ENCODE peak calls at places on chromosomes 6 and 20, in seven cellular contexts. K is effector CD4-positive, alpha-beta T cell; L is stimulated activated CD4-positive, alpha-beta T cell treated with anti-CD3 and anti-CD28 coated beads, Interleukin-1b, Interleukin-23, amount 100 ng/mL, for 48 hours; T is mesothelial cell of epicardium; Q is CD8-positive, alpha-beta T cell; S is aorta; N is fibroblast of pulmonary artery. M is an unnamed sample.

GRCh38 chr20:13817342-13817741 is 32.5 kb downstream of the NDUFAF5 start:
- DNase-seq in K (no peak), L (no peak), T (no peak), Q (no peak), S (no peak), N (no peak), M (peak)

GRCh38 chr6:121608270-121608669 is 172.8 kb downstream of the GJA1 start:
- DNase-seq in K (no peak), L (no peak), T (no peak), Q (no peak), S (no peak), N (no peak), M (peak)

GRCh38 chr6:108588586-108588985 is 27.9 kb downstream of the FOXO3 start:
- DNase-seq in K (no peak), L (no peak), T (no peak), Q (no peak), S (peak), N (peak), M (peak)

GRCh38 chr20:45592574-45593189 is 13.6 kb upstream of the WFDC8 start:
- DNase-seq in K (no peak), L (peak), T (no peak), Q (no peak), S (no peak), N (peak), M (peak)

GRCh38 chr6:41039060-41039998 is at the start of gene UNC5CL:
- DNase-seq in K (peak), L (peak), T (no peak), Q (peak), S (no peak), N (peak), M (peak)

GRCh38 chr6:91566467-91566866 is 979.6 kb upstream of the MAP3K7 start:
- DNase-seq in K (no peak), L (no peak), T (no peak), Q (no peak), S (no peak), N (no peak), M (peak)

GRCh38 chr20:41058007-41058673 is 29.5 kb downstream of the TOP1 start:
- DNase-seq in K (no peak), L (peak), T (no peak), Q (no peak), S (no peak), N (peak), M (peak)

GRCh38 chr6:168815229-168815628 is 374.2 kb downstream of the SMOC2 start:
- DNase-seq in K (no peak), L (no peak), T (no peak), Q (no peak), S (no peak), N (no peak), M (no peak)

GRCh38 chr6:41080623-41081022 is 7.8 kb downstream of the NFYA start:
- DNase-seq in K (no peak), L (peak), T (no peak), Q (peak), S (no peak), N (no peak), M (no peak)

GRCh38 chr20:61516398-61517208 is 264.5 kb downstream of the CDH4 start:
- DNase-seq in K (no peak), L (no peak), T (no peak), Q (no peak), S (no peak), N (no peak), M (no peak)

GRCh38 chr6:33981421-33981820 is 164.5 kb downstream of the GRM4 start:
- DNase-seq in K (no peak), L (no peak), T (no peak), Q (no peak), S (no peak), N (no peak), M (no peak)

GRCh38 chr20:3276400-3277015 is 37.5 kb upstream of the SLC4A11 start:
- DNase-seq in K (no peak), L (no peak), T (no peak), Q (no peak), S (no peak), N (peak), M (peak)

GRCh38 chr6:156617376-156617775 is 159.8 kb upstream of the ARID1B start:
- DNase-seq in K (no peak), L (no peak), T (no peak), Q (no peak), S (peak), N (peak), M (peak)

GRCh38 chr6:167398214-167399050 is 73.5 kb downstream of the TTLL2 start:
- DNase-seq in K (no peak), L (no peak), T (no peak), Q (no peak), S (no peak), N (no peak), M (no peak)

GRCh38 chr6:90393232-90393884 is 96.7 kb upstream of the BACH2 start:
- DNase-seq in K (peak), L (peak), T (peak), Q (peak), S (no peak), N (peak), M (peak)

GRCh38 chr6:170067257-170067656 is 223.6 kb downstream of the DLL1 start:
- DNase-seq in K (no peak), L (no peak), T (peak), Q (no peak), S (no peak), N (no peak), M (peak)

GRCh38 chr6:31954511-31954910 is 4.3 kb downstream of the NELFE start:
- DNase-seq in K (no peak), L (no peak), T (no peak), Q (no peak), S (peak), N (no peak), M (no peak)

GRCh38 chr6:151627689-151628444 is 134.1 kb downstream of the CCDC170 start:
- DNase-seq in K (no peak), L (no peak), T (no peak), Q (no peak), S (no peak), N (no peak), M (peak)

GRCh38 chr6:22447862-22448261 is 121.5 kb upstream of the HDGFL1 start:
- DNase-seq in K (no peak), L (no peak), T (no peak), Q (no peak), S (no peak), N (peak), M (no peak)

GRCh38 chr6:82370788-82371187 is 7.2 kb downstream of the TPBG start:
- DNase-seq in K (no peak), L (no peak), T (no peak), Q (no peak), S (no peak), N (no peak), M (no peak)

GRCh38 chr20:37627060-37627766 is 66.6 kb upstream of the CTNNBL1 start:
- DNase-seq in K (no peak), L (peak), T (peak), Q (no peak), S (no peak), N (peak), M (peak)

GRCh38 chr20:10609726-10610125 is 64.1 kb downstream of the JAG1 start:
- DNase-seq in K (no peak), L (no peak), T (no peak), Q (no peak), S (no peak), N (peak), M (no peak)

GRCh38 chr6:88840806-88841539 is 122.4 kb downstream of the RNGTT start:
- DNase-seq in K (no peak), L (no peak), T (no peak), Q (no peak), S (no peak), N (no peak), M (peak)

GRCh38 chr6:22521035-22521434 is 48.3 kb upstream of the HDGFL1 start:
- DNase-seq in K (no peak), L (no peak), T (no peak), Q (no peak), S (no peak), N (no peak), M (no peak)

GRCh38 chr6:28673800-28674671 is 148.4 kb downstream of the GPX5 start:
- DNase-seq in K (no peak), L (peak), T (peak), Q (peak), S (no peak), N (peak), M (peak)